ENCODE peak calls at places on chromosome 6, in seven cellular contexts. X is HCT116, S is K562, K is WTC11, F is HepG2, O is HEK293T, P is GM12878. V is an unnamed sample.

GRCh38 chr6:1745814-1746213 is 136.1 kb downstream of the FOXC1 start:
- DNase-seq in X (no peak), S (no peak), K (no peak), F (no peak), O (no peak), P (no peak), V (no peak)

GRCh38 chr6:23650676-23651075 is 475.3 kb upstream of the NRSN1 start:
- DNase-seq in X (no peak), S (no peak), K (no peak), F (no peak), O (no peak), P (no peak), V (no peak)

GRCh38 chr6:169451065-169451840 is 197.6 kb upstream of the THBS2 start:
- DNase-seq in X (no peak), S (no peak), K (no peak), F (no peak), O (no peak), P (no peak), V (no peak)

GRCh38 chr6:138848461-138848860 is 52.6 kb downstream of the ECT2L start:
- DNase-seq in X (no peak), S (no peak), K (no peak), F (no peak), O (no peak), P (no peak), V (no peak)

GRCh38 chr6:29964904-29965872 is 22.9 kb downstream of the HLA-A start:
- DNase-seq in X (peak), S (peak), K (peak), F (peak), O (no peak), P (peak), V (peak)

GRCh38 chr6:163985710-163986109 is 571.2 kb downstream of the QKI start:
- DNase-seq in X (no peak), S (no peak), K (no peak), F (no peak), O (no peak), P (no peak), V (no peak)

GRCh38 chr6:45965787-45966186 is 49.9 kb downstream of the CLIC5 start:
- DNase-seq in X (no peak), S (no peak), K (no peak), F (no peak), O (no peak), P (no peak), V (no peak)

GRCh38 chr6:77034161-77034560 is 429.1 kb downstream of the HTR1B start:
- DNase-seq in X (no peak), S (no peak), K (peak), F (no peak), O (no peak), P (no peak), V (no peak)

GRCh38 chr6:109060585-109060984 is 34.1 kb downstream of the SESN1 start:
- DNase-seq in X (no peak), S (no peak), K (no peak), F (no peak), O (no peak), P (no peak), V (no peak)

GRCh38 chr6:43012364-43012763 is 1.4 kb downstream of the MEA1 start:
- DNase-seq in X (no peak), S (no peak), K (no peak), F (no peak), O (no peak), P (no peak), V (no peak)

GRCh38 chr6:31203345-31203979 is 33.0 kb upstream of the POU5F1 start:
- DNase-seq in X (peak), S (no peak), K (no peak), F (peak), O (no peak), P (peak), V (no peak)

GRCh38 chr6:3438190-3439167 is 18.4 kb downstream of the SLC22A23 start:
- DNase-seq in X (no peak), S (no peak), K (no peak), F (peak), O (peak), P (no peak), V (no peak)

GRCh38 chr6:138560130-138560850 is 61.0 kb upstream of the NHSL1 start:
- DNase-seq in X (no peak), S (no peak), K (no peak), F (peak), O (no peak), P (no peak), V (no peak)

GRCh38 chr6:75600694-75601265 is 900 bp upstream of the SENP6 start:
- DNase-seq in X (no peak), S (no peak), K (no peak), F (no peak), O (no peak), P (no peak), V (no peak)

GRCh38 chr6:152572395-152573061 is 64.6 kb downstream of the SYNE1 start:
- DNase-seq in X (no peak), S (no peak), K (no peak), F (no peak), O (no peak), P (no peak), V (no peak)

GRCh38 chr6:47525330-47526057 is 47.9 kb downstream of the CD2AP start:
- DNase-seq in X (no peak), S (no peak), K (no peak), F (no peak), O (no peak), P (no peak), V (no peak)

GRCh38 chr6:139271056-139271455 is 20.7 kb downstream of the TXLNB start:
- DNase-seq in X (no peak), S (no peak), K (no peak), F (no peak), O (no peak), P (no peak), V (no peak)

GRCh38 chr6:147204060-147204785 is at the start of gene STXBP5:
- DNase-seq in X (no peak), S (peak), K (peak), F (peak), O (peak), P (no peak), V (no peak)

GRCh38 chr6:41667195-41667594 is 28.9 kb downstream of the MDFI start:
- DNase-seq in X (no peak), S (no peak), K (no peak), F (no peak), O (no peak), P (no peak), V (no peak)

GRCh38 chr6:146689806-146690205 is 91.0 kb downstream of the ADGB start:
- DNase-seq in X (no peak), S (no peak), K (no peak), F (no peak), O (no peak), P (no peak), V (no peak)

GRCh38 chr6:142416179-142416578 is 114.4 kb downstream of the ADGRG6 start:
- DNase-seq in X (no peak), S (no peak), K (no peak), F (no peak), O (no peak), P (no peak), V (no peak)

GRCh38 chr6:37654727-37655500 is 42.8 kb downstream of the MDGA1 start:
- DNase-seq in X (no peak), S (no peak), K (no peak), F (no peak), O (no peak), P (no peak), V (no peak)

GRCh38 chr6:44294832-44295791 is 18.0 kb downstream of the AARS2 start:
- DNase-seq in X (no peak), S (no peak), K (no peak), F (no peak), O (no peak), P (no peak), V (no peak)

GRCh38 chr6:131950767-131951575 is at the start of gene CCN2:
- DNase-seq in X (peak), S (no peak), K (peak), F (peak), O (peak), P (no peak), V (peak)

GRCh38 chr6:107560657-107561056 is 70.7 kb downstream of the SOBP start:
- DNase-seq in X (no peak), S (no peak), K (no peak), F (no peak), O (peak), P (no peak), V (no peak)

GRCh38 chr6:85920782-85921181 is 278.1 kb upstream of the SYNCRIP start:
- DNase-seq in X (no peak), S (no peak), K (no peak), F (no peak), O (no peak), P (no peak), V (no peak)

GRCh38 chr6:125198285-125199009 is 44.9 kb downstream of the TPD52L1 start:
- DNase-seq in X (no peak), S (no peak), K (no peak), F (no peak), O (no peak), P (no peak), V (no peak)
- TF ChIP-seq SP1 in X (no peak), S (no peak), K (no peak), F (no peak), O (no peak), P (no peak), V (no peak)

GRCh38 chr6:119142637-119143036 is 64.2 kb upstream of the FAM184A start:
- DNase-seq in X (no peak), S (no peak), K (no peak), F (no peak), O (no peak), P (no peak), V (no peak)
- TF ChIP-seq SP1 in X (no peak), S (no peak), K (no peak), F (no peak), O (no peak), P (no peak), V (no peak)

DNA sequence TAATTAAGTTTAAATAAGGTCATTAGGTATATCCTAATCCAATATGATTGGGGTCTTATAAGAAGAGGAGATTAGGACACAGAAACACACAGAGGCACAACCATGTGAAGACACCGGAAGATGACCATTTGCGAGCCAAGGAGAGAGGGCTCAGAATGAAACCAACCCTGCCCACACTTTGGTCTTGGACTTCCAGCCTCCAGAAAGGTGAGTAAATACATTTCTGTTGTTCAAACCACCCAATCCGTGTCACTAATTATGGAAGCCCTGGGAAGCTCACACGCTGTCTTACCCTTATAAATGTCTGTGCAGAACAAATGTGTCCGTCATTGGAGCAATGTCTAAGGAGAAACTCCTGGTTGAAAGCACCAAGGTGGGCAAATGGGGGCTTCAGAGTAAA is 95.0 kb downstream of the IYD start:
- DNase-seq in X (no peak), S (no peak), K (no peak), F (no peak), O (no peak), P (no peak), V (no peak)
- TF ChIP-seq SP1 in X (no peak), S (no peak), K (no peak), F (no peak), O (no peak), P (no peak), V (no peak)

GRCh38 chr6:33837971-33838665 is 34.3 kb upstream of the MLN start:
- DNase-seq in X (no peak), S (no peak), K (peak), F (no peak), O (no peak), P (no peak), V (no peak)
- TF ChIP-seq SP1 in X (no peak), S (no peak), K (no peak), F (no peak), O (no peak), P (no peak), V (no peak)

GRCh38 chr6:81362246-81362645 is 390.2 kb downstream of the TENT5A start:
- DNase-seq in X (no peak), S (no peak), K (no peak), F (no peak), O (no peak), P (no peak), V (no peak)
- TF ChIP-seq SP1 in X (no peak), S (no peak), K (no peak), F (no peak), O (no peak), P (no peak), V (no peak)

DNA sequence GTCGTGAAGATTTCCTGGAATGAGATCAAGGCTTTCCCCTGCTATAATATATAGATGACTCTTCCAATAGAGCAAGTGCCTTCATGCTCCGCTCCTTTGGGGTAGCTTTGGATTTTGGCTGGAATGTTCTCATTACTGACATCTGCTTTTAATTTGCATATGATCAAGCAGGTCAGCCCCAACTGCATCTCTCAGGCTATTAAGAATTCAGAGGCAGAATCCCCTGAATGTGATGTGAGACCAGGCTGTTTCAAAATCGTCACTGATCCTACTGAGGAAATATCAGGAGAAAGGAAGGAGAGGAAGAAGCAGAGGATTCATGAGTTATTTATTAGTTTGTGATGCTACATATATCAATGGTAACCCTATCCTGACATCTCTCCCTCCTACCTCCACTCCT is 47.6 kb upstream of the FUCA2 start:
- DNase-seq in X (no peak), S (no peak), K (no peak), F (no peak), O (no peak), P (no peak), V (no peak)
- TF ChIP-seq SP1 in X (no peak), S (no peak), K (no peak), F (no peak), O (no peak), P (no peak), V (no peak)

GRCh38 chr6:20180935-20181334 is 31.3 kb downstream of the MBOAT1 start:
- DNase-seq in X (no peak), S (no peak), K (no peak), F (no peak), O (no peak), P (no peak), V (no peak)

GRCh38 chr6:20182926-20183521 is 29.2 kb downstream of the MBOAT1 start:
- DNase-seq in X (no peak), S (no peak), K (no peak), F (no peak), O (no peak), P (no peak), V (no peak)

GRCh38 chr6:20186981-20187380 is 25.3 kb downstream of the MBOAT1 start:
- DNase-seq in X (no peak), S (no peak), K (no peak), F (no peak), O (no peak), P (no peak), V (no peak)

GRCh38 chr6:20178327-20178726 is 33.9 kb downstream of the MBOAT1 start:
- DNase-seq in X (no peak), S (no peak), K (no peak), F (no peak), O (no peak), P (no peak), V (no peak)

DNA sequence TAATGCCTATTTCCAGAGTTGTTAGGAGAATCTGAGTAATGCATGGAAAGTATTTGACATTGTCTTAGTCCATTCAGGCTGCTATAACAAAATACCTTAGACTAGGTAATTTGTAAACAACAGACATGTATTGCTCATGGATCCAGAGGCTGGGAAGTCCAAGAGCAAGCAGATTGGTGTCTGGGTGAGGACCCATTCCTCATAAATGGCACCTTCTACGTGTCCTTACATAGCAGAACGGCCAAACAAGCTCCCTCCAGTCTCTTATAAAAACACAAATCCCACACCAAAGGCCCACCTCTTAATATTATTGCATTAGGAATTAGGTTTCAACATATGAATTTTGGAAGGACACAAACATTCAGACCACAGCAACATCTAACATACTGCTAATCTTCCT is 30.2 kb downstream of the MBOAT1 start:
- DNase-seq in X (no peak), S (no peak), K (no peak), F (no peak), O (no peak), P (no peak), V (no peak)
- TF ChIP-seq SP1 in X (no peak), S (no peak), K (no peak), F (no peak), O (no peak), P (no peak), V (no peak)

GRCh38 chr6:188821-189655 is 103.2 kb upstream of the DUSP22 start:
- DNase-seq in X (peak), S (peak), K (peak), F (peak), O (peak), P (peak), V (peak)

GRCh38 chr6:184161-184695 is 108.1 kb upstream of the DUSP22 start:
- DNase-seq in X (no peak), S (no peak), K (no peak), F (no peak), O (no peak), P (no peak), V (no peak)

GRCh38 chr6:187252-187840 is 104.9 kb upstream of the DUSP22 start:
- DNase-seq in X (no peak), S (no peak), K (no peak), F (peak), O (no peak), P (no peak), V (no peak)

GRCh38 chr6:183668-184067 is 108.6 kb upstream of the DUSP22 start:
- DNase-seq in X (no peak), S (no peak), K (no peak), F (no peak), O (no peak), P (no peak), V (no peak)

GRCh38 chr6:186221-186965 is 105.9 kb upstream of the DUSP22 start:
- DNase-seq in X (no peak), S (no peak), K (no peak), F (peak), O (no peak), P (no peak), V (no peak)
- TF ChIP-seq SP1 in X (no peak), S (no peak), K (no peak), F (no peak), O (no peak), P (no peak), V (no peak)

GRCh38 chr6:114119056-114119455 is 148.1 kb upstream of the HDAC2 start:
- DNase-seq in X (no peak), S (no peak), K (no peak), F (no peak), O (no peak), P (no peak), V (no peak)

GRCh38 chr6:114115659-114116058 is 144.7 kb upstream of the HDAC2 start:
- DNase-seq in X (no peak), S (no peak), K (no peak), F (no peak), O (no peak), P (no peak), V (no peak)
- TF ChIP-seq SP1 in X (no peak), S (no peak), K (no peak), F (no peak), O (no peak), P (no peak), V (no peak)